ENCODE peak calls at places on chromosomes 3 and 15, in four cellular contexts. Z is K562, N is GM12878, D is HepG2. O is an unnamed sample.

GRCh38 chr3:16182612-16183011 is 8.1 kb downstream of the GALNT15 start:
- ATAC-seq in Z (no peak), N (no peak), D (no peak), O (no peak)

GRCh38 chr3:14839236-14839635 is 20.5 kb downstream of the FGD5 start:
- ATAC-seq in Z (no peak), N (peak; percentile 60), D (no peak), O (no peak)

GRCh38 chr3:105402287-105402801 is 35.6 kb downstream of the ALCAM start:
- ATAC-seq in Z (no peak), N (no peak), D (no peak), O (no peak)

GRCh38 chr3:46580675-46581074 is 14.6 kb upstream of the LRRC2 start:
- ATAC-seq in Z (no peak), N (no peak), D (no peak), O (no peak)

GRCh38 chr3:16063603-16064002 is 110.9 kb upstream of the GALNT15 start:
- ATAC-seq in Z (no peak), N (no peak), D (no peak), O (no peak)

GRCh38 chr3:142285057-142285666 is 59.8 kb upstream of the GK5 start:
- ATAC-seq in Z (peak; percentile 99), N (no peak), D (no peak), O (no peak)

GRCh38 chr3:150762662-150763121 is 277 bp downstream of the SIAH2 start:
- ATAC-seq in Z (no peak), N (no peak), D (no peak), O (no peak)

GRCh38 chr3:66110840-66111239 is 72.1 kb upstream of the MAGI1 start:
- ATAC-seq in Z (no peak), N (no peak), D (peak; percentile 46), O (peak; percentile 68)

GRCh38 chr3:72907851-72908620 is 20.2 kb downstream of the GXYLT2 start:
- ATAC-seq in Z (no peak), N (no peak), D (peak; percentile 43), O (peak; percentile 87)

GRCh38 chr15:59283717-59284336 is 77.2 kb downstream of the LDHAL6B start:
- ATAC-seq in Z (no peak), N (no peak), D (peak; percentile 64), O (no peak)

GRCh38 chr3:154887869-154888268 is 192.2 kb upstream of the MME start:
- ATAC-seq in Z (no peak), N (no peak), D (no peak), O (no peak)

GRCh38 chr15:35306361-35306981 is 221.4 kb upstream of the NANOGP8 start:
- ATAC-seq in Z (peak; percentile 85), N (peak; percentile 83), D (no peak), O (peak; percentile 55)

GRCh38 chr3:47664519-47664918 is 85.9 kb upstream of the CSPG5 start:
- ATAC-seq in Z (peak; percentile 85), N (peak; percentile 77), D (peak; percentile 79), O (no peak)

GRCh38 chr3:113339616-113340244 is 101.6 kb downstream of the CFAP44 start:
- ATAC-seq in Z (peak; percentile 69), N (peak; percentile 37), D (peak; percentile 58), O (no peak)

GRCh38 chr3:134918448-134918847 is 123.4 kb downstream of the EPHB1 start:
- ATAC-seq in Z (no peak), N (peak; percentile 97), D (no peak), O (no peak)

GRCh38 chr15:69807752-69808151 is 290.0 kb downstream of the TLE3 start:
- ATAC-seq in Z (no peak), N (no peak), D (no peak), O (no peak)

GRCh38 chr15:58433597-58434333 is 2.0 kb downstream of the LIPC start:
- ATAC-seq in Z (no peak), N (no peak), D (no peak), O (no peak)

GRCh38 chr15:69074011-69074842 is 59.7 kb downstream of the NOX5 start:
- ATAC-seq in Z (no peak), N (peak; percentile 72), D (peak; percentile 93), O (peak; percentile 51)

GRCh38 chr3:71361346-71361745 is 222.2 kb downstream of the FOXP1 start:
- ATAC-seq in Z (no peak), N (no peak), D (no peak), O (no peak)

GRCh38 chr3:15768421-15769255 is 29.1 kb downstream of the ANKRD28 start:
- ATAC-seq in Z (peak; percentile 47), N (peak; percentile 82), D (peak; percentile 89), O (peak; percentile 97)

GRCh38 chr3:139771331-139771730 is 93.6 kb upstream of the NMNAT3 start:
- ATAC-seq in Z (no peak), N (no peak), D (no peak), O (no peak)

GRCh38 chr15:68022061-68022460 is 32.1 kb upstream of the PIAS1 start:
- ATAC-seq in Z (no peak), N (no peak), D (peak; percentile 38), O (peak; percentile 62)

GRCh38 chr3:169764453-169765280 is at the start of gene TERC:
- ATAC-seq in Z (peak; percentile 96), N (peak; percentile 92), D (peak; percentile 85), O (peak; percentile 96)
- TF ChIP-seq EP300 in Z (no peak), N (no peak), D (no peak), O (no peak)

GRCh38 chr3:129683201-129683600 is 76.7 kb upstream of the PLXND1 start:
- ATAC-seq in Z (no peak), N (no peak), D (no peak), O (no peak)
- H3K4me3 ChIP-seq in Z (no peak overlapping the region), N (no peak overlapping the region), D (no peak overlapping the region), O (no peak overlapping the region)

GRCh38 chr3:120418866-120419490 is 31.8 kb downstream of the FSTL1 start:
- ATAC-seq in Z (peak; percentile 81), N (peak; percentile 79), D (peak; percentile 91), O (no peak)

GRCh38 chr3:120418446-120418845 is 32.3 kb downstream of the FSTL1 start:
- ATAC-seq in Z (no peak), N (no peak), D (peak; percentile 12), O (no peak)

GRCh38 chr3:120420360-120420759 is 30.4 kb downstream of the FSTL1 start:
- ATAC-seq in Z (no peak), N (no peak), D (no peak), O (no peak)

GRCh38 chr3:120420855-120421570 is 29.8 kb downstream of the FSTL1 start:
- ATAC-seq in Z (no peak), N (no peak), D (no peak), O (peak; percentile 60)

GRCh38 chr3:120419797-120420196 is 31.0 kb downstream of the FSTL1 start:
- ATAC-seq in Z (no peak), N (no peak), D (no peak), O (no peak)
- TF ChIP-seq EP300 in Z (no peak), N (no peak), D (no peak), O (no peak)

GRCh38 chr15:89404023-89404422 is 69.4 kb upstream of the POLG start:
- ATAC-seq in Z (no peak), N (no peak), D (no peak), O (no peak)

GRCh38 chr15:89406218-89406716 is 71.6 kb upstream of the POLG start:
- ATAC-seq in Z (no peak), N (no peak), D (no peak), O (no peak)

GRCh38 chr15:89408512-89409183 is 74.0 kb upstream of the POLG start:
- ATAC-seq in Z (no peak), N (no peak), D (no peak), O (no peak)

GRCh38 chr15:89409184-89409992 is 74.8 kb upstream of the POLG start:
- ATAC-seq in Z (no peak), N (no peak), D (no peak), O (no peak)

GRCh38 chr15:89406756-89407650 is 72.4 kb upstream of the POLG start:
- ATAC-seq in Z (no peak), N (peak; percentile 6), D (peak; percentile 21), O (no peak)
- H3K4me3 ChIP-seq in Z (no peak overlapping the region), N (peak overlapping the region; percentile 5), D (no peak overlapping the region), O (no peak overlapping the region)

GRCh38 chr3:42098171-42098570 is 7.0 kb downstream of the TRAK1 start:
- ATAC-seq in Z (no peak), N (no peak), D (no peak), O (no peak)
- TF ChIP-seq EP300 in Z (no peak), N (no peak), D (no peak), O (no peak)

GRCh38 chr15:41334293-41335120 is 1.8 kb downstream of the NUSAP1 start:
- ATAC-seq in Z (peak; percentile 1), N (no peak), D (no peak), O (no peak)
- H3K4me3 ChIP-seq in Z (peak overlapping the region; percentile 83), N (peak overlapping the region; percentile 91), D (peak overlapping the region; percentile 74), O (no peak overlapping the region)

GRCh38 chr3:108804956-108805355 is 17.6 kb upstream of the TRAT1 start:
- ATAC-seq in Z (no peak), N (no peak), D (no peak), O (no peak)

GRCh38 chr3:108806316-108806715 is 16.3 kb upstream of the TRAT1 start:
- ATAC-seq in Z (no peak), N (no peak), D (no peak), O (no peak)

GRCh38 chr3:108804437-108804836 is 18.1 kb upstream of the TRAT1 start:
- ATAC-seq in Z (no peak), N (no peak), D (no peak), O (no peak)
- TF ChIP-seq EP300 in Z (no peak), N (no peak), D (no peak), O (no peak)